ENCODE peak calls at places on chromosomes 16 and 17, in five cellular contexts. One of them, this sample, is unnamed.

GRCh38 chr17:67223924-67224323 is 21.1 kb downstream of the HELZ start:
- DNase-seq in CD4-positive, alpha-beta T cell: no peak
- DNase-seq in heart right ventricle: no peak
- DNase-seq in RWPE2: no peak
- DNase-seq in heart left ventricle: no peak
- DNase-seq in this sample: no peak

GRCh38 chr17:73533801-73534574 is 110.3 kb downstream of the SDK2 start:
- DNase-seq in CD4-positive, alpha-beta T cell: no peak
- DNase-seq in heart right ventricle: no peak
- DNase-seq in RWPE2: no peak
- DNase-seq in heart left ventricle: no peak
- DNase-seq in this sample: no peak

GRCh38 chr17:64781394-64781793 is 119.3 kb upstream of the SMURF2 start:
- DNase-seq in CD4-positive, alpha-beta T cell: peak; percentile 49
- DNase-seq in heart right ventricle: peak; percentile 76
- DNase-seq in RWPE2: no peak
- DNase-seq in heart left ventricle: peak; percentile 82
- DNase-seq in this sample: peak; percentile 85

GRCh38 chr16:22123759-22124490 is 31.6 kb downstream of the VWA3A start:
- DNase-seq in CD4-positive, alpha-beta T cell: no peak
- DNase-seq in heart right ventricle: no peak
- DNase-seq in RWPE2: no peak
- DNase-seq in heart left ventricle: no peak
- DNase-seq in this sample: no peak

GRCh38 chr16:51474414-51475091 is 323.5 kb upstream of the SALL1 start:
- DNase-seq in CD4-positive, alpha-beta T cell: no peak
- DNase-seq in heart right ventricle: no peak
- DNase-seq in RWPE2: no peak
- DNase-seq in heart left ventricle: no peak
- DNase-seq in this sample: no peak

GRCh38 chr17:66712453-66712852 is 122.5 kb upstream of the CACNG5 start:
- DNase-seq in CD4-positive, alpha-beta T cell: no peak
- DNase-seq in heart right ventricle: no peak
- DNase-seq in RWPE2: no peak
- DNase-seq in heart left ventricle: no peak
- DNase-seq in this sample: no peak

GRCh38 chr16:68739964-68740627 is 3.0 kb downstream of the CDH1 start:
- DNase-seq in CD4-positive, alpha-beta T cell: no peak
- DNase-seq in heart right ventricle: no peak
- DNase-seq in RWPE2: no peak
- DNase-seq in heart left ventricle: no peak
- DNase-seq in this sample: no peak

GRCh38 chr16:51816929-51817328 is 665.9 kb upstream of the SALL1 start:
- DNase-seq in CD4-positive, alpha-beta T cell: no peak
- DNase-seq in heart right ventricle: no peak
- DNase-seq in RWPE2: no peak
- DNase-seq in heart left ventricle: no peak
- DNase-seq in this sample: no peak

GRCh38 chr17:19464033-19465026 is 53.3 kb downstream of the RNF112 start:
- DNase-seq in CD4-positive, alpha-beta T cell: no peak
- DNase-seq in heart right ventricle: no peak
- DNase-seq in RWPE2: no peak
- DNase-seq in heart left ventricle: no peak
- DNase-seq in this sample: no peak

GRCh38 chr17:76155988-76156661 is 15.1 kb upstream of the FOXJ1 start:
- DNase-seq in CD4-positive, alpha-beta T cell: no peak
- DNase-seq in heart right ventricle: no peak
- DNase-seq in RWPE2: no peak
- DNase-seq in heart left ventricle: peak; percentile 6
- DNase-seq in this sample: no peak

GRCh38 chr16:80656731-80657150 is 115.9 kb downstream of the DYNLRB2 start:
- DNase-seq in CD4-positive, alpha-beta T cell: peak; percentile 21
- DNase-seq in heart right ventricle: no peak
- DNase-seq in RWPE2: no peak
- DNase-seq in heart left ventricle: no peak
- DNase-seq in this sample: no peak

GRCh38 chr17:17508019-17508535 is 11.9 kb upstream of the RASD1 start:
- DNase-seq in CD4-positive, alpha-beta T cell: no peak
- DNase-seq in heart right ventricle: no peak
- DNase-seq in RWPE2: peak; percentile 46
- DNase-seq in heart left ventricle: peak; percentile 24
- DNase-seq in this sample: no peak

GRCh38 chr16:50702725-50703124 is 9.3 kb downstream of the NOD2 start:
- DNase-seq in CD4-positive, alpha-beta T cell: no peak
- DNase-seq in heart right ventricle: no peak
- DNase-seq in RWPE2: no peak
- DNase-seq in heart left ventricle: no peak
- DNase-seq in this sample: no peak

GRCh38 chr17:76683921-76684745 is 26.6 kb downstream of the MXRA7 start:
- DNase-seq in CD4-positive, alpha-beta T cell: no peak
- DNase-seq in heart right ventricle: no peak
- DNase-seq in RWPE2: no peak
- DNase-seq in heart left ventricle: no peak
- DNase-seq in this sample: peak; percentile 71

GRCh38 chr16:35210681-35211433 is 1751.4 kb downstream of the TP53TG3F start:
- DNase-seq in CD4-positive, alpha-beta T cell: no peak
- DNase-seq in heart right ventricle: no peak
- DNase-seq in RWPE2: no peak
- DNase-seq in heart left ventricle: no peak
- DNase-seq in this sample: no peak

DNA sequence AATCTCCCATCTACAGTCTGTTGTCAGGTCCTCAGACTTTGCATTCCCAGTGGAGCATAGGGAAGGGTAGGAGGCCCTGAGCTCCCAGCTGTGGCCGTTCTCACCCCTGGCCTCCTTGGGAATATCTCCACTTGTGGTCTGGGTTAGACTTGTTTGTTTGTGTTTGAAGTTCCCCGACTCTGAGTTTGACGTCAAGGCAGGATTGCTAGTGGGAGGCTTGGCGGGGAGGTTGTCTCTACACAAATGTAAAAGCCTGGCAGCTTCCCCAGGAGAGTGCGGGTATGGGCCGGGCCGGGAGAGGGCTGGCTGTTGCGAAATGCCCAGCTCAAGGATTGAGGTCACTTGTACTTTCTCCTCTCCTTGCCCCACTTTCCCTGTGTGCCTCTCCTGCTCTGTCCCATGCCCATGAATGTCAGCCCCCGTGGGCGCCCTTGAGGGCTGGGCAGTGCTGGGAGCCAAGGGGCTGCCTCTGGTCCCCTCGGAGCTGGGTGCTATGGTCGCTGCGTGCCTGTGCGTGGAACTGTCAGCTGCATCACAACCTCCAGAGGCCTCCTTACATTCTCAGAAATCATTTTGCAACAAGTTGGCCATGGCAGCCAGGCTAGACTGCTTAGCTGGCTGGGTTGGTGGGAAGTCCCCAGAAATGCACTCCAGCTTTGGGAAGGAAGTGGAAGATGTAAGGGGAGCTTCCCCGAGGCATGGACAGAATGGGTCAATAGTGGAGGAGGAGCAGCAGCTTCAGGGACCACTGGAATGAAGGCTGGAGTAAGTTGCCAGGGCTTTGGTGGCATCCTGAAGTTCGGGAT is 84.3 kb downstream of the KSR1 start:
- DNase-seq in CD4-positive, alpha-beta T cell: no peak
- DNase-seq in heart right ventricle: peak; percentile 71
- DNase-seq in RWPE2: no peak
- DNase-seq in heart left ventricle: peak; percentile 84
- DNase-seq in this sample: peak; percentile 94
- H3K27me3 ChIP-seq in CD4-positive, alpha-beta T cell: no peaks in the 10 kb centered on the region
- H3K27me3 ChIP-seq in heart right ventricle: no peaks in the 10 kb centered on the region
- H3K27me3 ChIP-seq in RWPE2: no peaks in the 10 kb centered on the region
- H3K27me3 ChIP-seq in heart left ventricle: no peaks in the 10 kb centered on the region
- H3K27me3 ChIP-seq in this sample: no peaks in the 10 kb centered on the region

GRCh38 chr17:21134559-21134958 is 7.8 kb downstream of the DHRS7B start:
- DNase-seq in CD4-positive, alpha-beta T cell: no peak
- DNase-seq in heart right ventricle: no peak
- DNase-seq in RWPE2: no peak
- DNase-seq in heart left ventricle: no peak
- DNase-seq in this sample: no peak
- H3K9me3 ChIP-seq in CD4-positive, alpha-beta T cell: peaks cover 6% of the 10 kb centered on the region
- H3K9me3 ChIP-seq in heart right ventricle: no peaks in the 10 kb centered on the region
- H3K9me3 ChIP-seq in RWPE2: peaks cover 21% of the 10 kb centered on the region
- H3K9me3 ChIP-seq in heart left ventricle: peaks cover 13% of the 10 kb centered on the region
- H3K9me3 ChIP-seq in this sample: no peaks in the 10 kb centered on the region

GRCh38 chr17:81533713-81534141 is 5.5 kb downstream of the FSCN2 start:
- DNase-seq in CD4-positive, alpha-beta T cell: no peak
- DNase-seq in heart right ventricle: no peak
- DNase-seq in RWPE2: no peak
- DNase-seq in heart left ventricle: no peak
- DNase-seq in this sample: no peak

GRCh38 chr17:81536299-81537290 is 8.4 kb downstream of the FSCN2 start:
- DNase-seq in CD4-positive, alpha-beta T cell: no peak
- DNase-seq in heart right ventricle: no peak
- DNase-seq in RWPE2: no peak
- DNase-seq in heart left ventricle: peak; percentile 63
- DNase-seq in this sample: no peak

GRCh38 chr17:81535480-81536298 is 7.5 kb downstream of the FSCN2 start:
- DNase-seq in CD4-positive, alpha-beta T cell: no peak
- DNase-seq in heart right ventricle: no peak
- DNase-seq in RWPE2: no peak
- DNase-seq in heart left ventricle: no peak
- DNase-seq in this sample: no peak

GRCh38 chr17:81534157-81535006 is 6.2 kb downstream of the FSCN2 start:
- DNase-seq in CD4-positive, alpha-beta T cell: no peak
- DNase-seq in heart right ventricle: no peak
- DNase-seq in RWPE2: no peak
- DNase-seq in heart left ventricle: no peak
- DNase-seq in this sample: no peak

GRCh38 chr17:81535007-81535328 is 6.8 kb downstream of the FSCN2 start:
- DNase-seq in CD4-positive, alpha-beta T cell: no peak
- DNase-seq in heart right ventricle: no peak
- DNase-seq in RWPE2: no peak
- DNase-seq in heart left ventricle: no peak
- DNase-seq in this sample: no peak
- H3K27me3 ChIP-seq in CD4-positive, alpha-beta T cell: peaks cover 51% of the 10 kb centered on the region
- H3K27me3 ChIP-seq in heart right ventricle: peaks cover 40% of the 10 kb centered on the region
- H3K27me3 ChIP-seq in RWPE2: peaks cover 13% of the 10 kb centered on the region
- H3K27me3 ChIP-seq in heart left ventricle: peaks cover 36% of the 10 kb centered on the region
- H3K27me3 ChIP-seq in this sample: no peaks in the 10 kb centered on the region

DNA sequence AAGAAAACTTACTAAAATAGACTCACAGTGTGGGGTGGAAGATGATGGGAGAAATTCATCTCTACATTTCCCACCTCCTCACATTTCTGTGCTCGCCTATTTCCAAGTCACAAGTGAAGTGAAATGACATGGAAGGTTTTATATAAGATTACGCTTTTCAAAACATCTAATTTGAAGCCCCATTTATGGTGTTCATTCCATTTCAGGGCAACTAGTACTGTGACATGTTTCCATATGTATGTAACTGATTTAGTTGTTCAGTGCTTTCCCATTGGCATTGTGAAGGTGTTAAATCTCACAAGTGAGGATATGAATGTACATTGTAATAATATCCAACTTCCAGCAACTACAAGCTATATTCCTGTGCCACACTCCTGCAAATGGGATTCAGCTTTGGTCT is 1174.8 kb downstream of the CDH11 start:
- DNase-seq in CD4-positive, alpha-beta T cell: no peak
- DNase-seq in heart right ventricle: no peak
- DNase-seq in RWPE2: no peak
- DNase-seq in heart left ventricle: no peak
- DNase-seq in this sample: no peak
- H3K9me3 ChIP-seq in CD4-positive, alpha-beta T cell: peaks cover 15% of the 10 kb centered on the region
- H3K9me3 ChIP-seq in heart right ventricle: no peaks in the 10 kb centered on the region
- H3K9me3 ChIP-seq in RWPE2: no peaks in the 10 kb centered on the region
- H3K9me3 ChIP-seq in heart left ventricle: no peaks in the 10 kb centered on the region
- H3K9me3 ChIP-seq in this sample: no peaks in the 10 kb centered on the region

DNA sequence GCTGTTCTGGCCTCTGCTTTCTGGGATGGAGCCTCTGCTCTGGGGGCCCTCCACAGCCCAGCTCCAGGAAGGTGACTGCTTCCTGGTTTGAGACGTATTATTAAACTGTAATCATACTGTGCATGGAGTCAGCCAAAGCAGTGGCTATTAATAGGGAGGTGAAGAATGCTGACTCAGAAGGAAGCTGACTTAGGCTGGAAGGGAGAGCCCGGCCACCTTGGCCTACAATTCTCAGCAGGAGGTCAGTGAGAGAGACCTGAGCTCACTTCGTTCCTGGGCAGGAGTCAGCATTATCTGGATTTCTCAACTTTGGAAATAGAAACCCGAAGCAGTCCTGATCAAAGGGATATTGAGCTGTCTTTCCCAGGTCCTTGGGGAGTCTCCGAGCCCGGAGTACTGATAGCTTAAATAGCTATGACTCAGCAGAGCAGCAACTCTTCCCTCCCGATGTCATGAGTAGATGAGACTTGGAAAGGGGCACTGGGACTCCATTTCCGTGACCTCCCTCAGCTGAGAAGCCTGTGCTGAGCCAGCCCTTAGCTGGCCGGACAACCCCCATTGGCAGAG is 91.8 kb downstream of the YPEL2 start:
- DNase-seq in CD4-positive, alpha-beta T cell: no peak
- DNase-seq in heart right ventricle: peak; percentile 19
- DNase-seq in RWPE2: no peak
- DNase-seq in heart left ventricle: peak; percentile 68
- DNase-seq in this sample: peak; percentile 80
- H3K27me3 ChIP-seq in CD4-positive, alpha-beta T cell: no peaks in the 10 kb centered on the region
- H3K27me3 ChIP-seq in heart right ventricle: no peaks in the 10 kb centered on the region
- H3K27me3 ChIP-seq in RWPE2: no peaks in the 10 kb centered on the region
- H3K27me3 ChIP-seq in heart left ventricle: no peaks in the 10 kb centered on the region
- H3K27me3 ChIP-seq in this sample: no peaks in the 10 kb centered on the region